ENCODE peak calls at places on chromosomes 3 and 15, in five cellular contexts. One of them, this sample, is unnamed.

GRCh38 chr3:65024148-65024547 is 336.3 kb upstream of the ADAMTS9 start:
- DNase-seq in mammary epithelial cell: no peak
- DNase-seq in DMS53: no peak
- DNase-seq in effector CD4-positive, alpha-beta T cell: no peak
- DNase-seq in CD4-positive, alpha-beta T cell: no peak
- DNase-seq in this sample: no peak

GRCh38 chr15:40081691-40082194 is 26.9 kb downstream of the BMF start:
- DNase-seq in mammary epithelial cell: peak; percentile 64
- DNase-seq in DMS53: no peak
- DNase-seq in effector CD4-positive, alpha-beta T cell: no peak
- DNase-seq in CD4-positive, alpha-beta T cell: no peak
- DNase-seq in this sample: no peak

GRCh38 chr3:124157748-124158147 is 165.8 kb upstream of the ROPN1 start:
- DNase-seq in mammary epithelial cell: no peak
- DNase-seq in DMS53: no peak
- DNase-seq in effector CD4-positive, alpha-beta T cell: no peak
- DNase-seq in CD4-positive, alpha-beta T cell: no peak
- DNase-seq in this sample: no peak

GRCh38 chr3:142027713-142028112 is 121.6 kb downstream of the TFDP2 start:
- DNase-seq in mammary epithelial cell: peak; percentile 60
- DNase-seq in DMS53: peak; percentile 84
- DNase-seq in effector CD4-positive, alpha-beta T cell: no peak
- DNase-seq in CD4-positive, alpha-beta T cell: no peak
- DNase-seq in this sample: no peak

GRCh38 chr3:62318365-62318751 is 55.0 kb downstream of the FEZF2 start:
- DNase-seq in mammary epithelial cell: no peak
- DNase-seq in DMS53: peak; percentile 36
- DNase-seq in effector CD4-positive, alpha-beta T cell: no peak
- DNase-seq in CD4-positive, alpha-beta T cell: no peak
- DNase-seq in this sample: no peak

GRCh38 chr3:181017690-181018089 is 28.2 kb upstream of the DNAJC19 start:
- DNase-seq in mammary epithelial cell: no peak
- DNase-seq in DMS53: no peak
- DNase-seq in effector CD4-positive, alpha-beta T cell: no peak
- DNase-seq in CD4-positive, alpha-beta T cell: no peak
- DNase-seq in this sample: no peak

GRCh38 chr3:186097663-186098451 is 11.0 kb downstream of the ETV5 start:
- DNase-seq in mammary epithelial cell: peak; percentile 85
- DNase-seq in DMS53: peak; percentile 95
- DNase-seq in effector CD4-positive, alpha-beta T cell: no peak
- DNase-seq in CD4-positive, alpha-beta T cell: no peak
- DNase-seq in this sample: no peak

GRCh38 chr3:157199841-157200240 is 39.9 kb upstream of the CCNL1 start:
- DNase-seq in mammary epithelial cell: no peak
- DNase-seq in DMS53: no peak
- DNase-seq in effector CD4-positive, alpha-beta T cell: no peak
- DNase-seq in CD4-positive, alpha-beta T cell: no peak
- DNase-seq in this sample: no peak

GRCh38 chr3:55686720-55687254 is 199.7 kb upstream of the WNT5A start:
- DNase-seq in mammary epithelial cell: no peak
- DNase-seq in DMS53: peak; percentile 0
- DNase-seq in effector CD4-positive, alpha-beta T cell: no peak
- DNase-seq in CD4-positive, alpha-beta T cell: no peak
- DNase-seq in this sample: no peak

GRCh38 chr3:150610785-150611184 is 7.7 kb downstream of the SELENOT start:
- DNase-seq in mammary epithelial cell: peak; percentile 24
- DNase-seq in DMS53: peak; percentile 17
- DNase-seq in effector CD4-positive, alpha-beta T cell: no peak
- DNase-seq in CD4-positive, alpha-beta T cell: no peak
- DNase-seq in this sample: no peak

GRCh38 chr3:117444175-117444574 is 734.6 kb downstream of the TUSC7 start:
- DNase-seq in mammary epithelial cell: no peak
- DNase-seq in DMS53: peak; percentile 73
- DNase-seq in effector CD4-positive, alpha-beta T cell: no peak
- DNase-seq in CD4-positive, alpha-beta T cell: no peak
- DNase-seq in this sample: no peak

GRCh38 chr15:25250906-25251622 is 187.8 kb downstream of the UBE3A start:
- DNase-seq in mammary epithelial cell: no peak
- DNase-seq in DMS53: no peak
- DNase-seq in effector CD4-positive, alpha-beta T cell: no peak
- DNase-seq in CD4-positive, alpha-beta T cell: no peak
- DNase-seq in this sample: no peak

GRCh38 chr3:67648229-67648628 is 6.2 kb downstream of the SUCLG2 start:
- DNase-seq in mammary epithelial cell: no peak
- DNase-seq in DMS53: no peak
- DNase-seq in effector CD4-positive, alpha-beta T cell: no peak
- DNase-seq in CD4-positive, alpha-beta T cell: no peak
- DNase-seq in this sample: no peak

GRCh38 chr3:113158210-113158609 is 53.1 kb upstream of the BOC start:
- DNase-seq in mammary epithelial cell: no peak
- DNase-seq in DMS53: no peak
- DNase-seq in effector CD4-positive, alpha-beta T cell: no peak
- DNase-seq in CD4-positive, alpha-beta T cell: no peak
- DNase-seq in this sample: no peak

GRCh38 chr3:151330899-151331298 is 1.6 kb upstream of the P2RY13 start:
- DNase-seq in mammary epithelial cell: no peak
- DNase-seq in DMS53: no peak
- DNase-seq in effector CD4-positive, alpha-beta T cell: no peak
- DNase-seq in CD4-positive, alpha-beta T cell: no peak
- DNase-seq in this sample: no peak

GRCh38 chr3:123188058-123188457 is 13.7 kb upstream of the SEC22A start:
- DNase-seq in mammary epithelial cell: no peak
- DNase-seq in DMS53: no peak
- DNase-seq in effector CD4-positive, alpha-beta T cell: no peak
- DNase-seq in CD4-positive, alpha-beta T cell: no peak
- DNase-seq in this sample: no peak

GRCh38 chr3:123576119-123576518 is 8.7 kb downstream of the HACD2 start:
- DNase-seq in mammary epithelial cell: peak; percentile 12
- DNase-seq in DMS53: no peak
- DNase-seq in effector CD4-positive, alpha-beta T cell: no peak
- DNase-seq in CD4-positive, alpha-beta T cell: no peak
- DNase-seq in this sample: no peak

GRCh38 chr15:56835598-56836275 is 82.7 kb upstream of the TCF12 start:
- DNase-seq in mammary epithelial cell: no peak
- DNase-seq in DMS53: peak; percentile 12
- DNase-seq in effector CD4-positive, alpha-beta T cell: no peak
- DNase-seq in CD4-positive, alpha-beta T cell: no peak
- DNase-seq in this sample: no peak

GRCh38 chr15:50418041-50418583 is 6.1 kb upstream of the USP8 start:
- DNase-seq in mammary epithelial cell: peak; percentile 6
- DNase-seq in DMS53: peak; percentile 70
- DNase-seq in effector CD4-positive, alpha-beta T cell: no peak
- DNase-seq in CD4-positive, alpha-beta T cell: no peak
- DNase-seq in this sample: no peak

GRCh38 chr3:46892285-46893145 is 15.0 kb downstream of the PTH1R start:
- DNase-seq in mammary epithelial cell: peak; percentile 53
- DNase-seq in DMS53: peak; percentile 76
- DNase-seq in effector CD4-positive, alpha-beta T cell: no peak
- DNase-seq in CD4-positive, alpha-beta T cell: no peak
- DNase-seq in this sample: peak; percentile 54

GRCh38 chr3:45552773-45553371 is 41.7 kb upstream of the LIMD1 start:
- DNase-seq in mammary epithelial cell: no peak
- DNase-seq in DMS53: no peak
- DNase-seq in effector CD4-positive, alpha-beta T cell: no peak
- DNase-seq in CD4-positive, alpha-beta T cell: no peak
- DNase-seq in this sample: no peak

GRCh38 chr3:48194446-48195071 is 6.3 kb upstream of the CDC25A start:
- DNase-seq in mammary epithelial cell: peak; percentile 63
- DNase-seq in DMS53: peak; percentile 73
- DNase-seq in effector CD4-positive, alpha-beta T cell: no peak
- DNase-seq in CD4-positive, alpha-beta T cell: peak; percentile 7
- DNase-seq in this sample: no peak

GRCh38 chr3:12796171-12797123 is at the start of gene CAND2:
- DNase-seq in mammary epithelial cell: no peak
- DNase-seq in DMS53: peak; percentile 38
- DNase-seq in effector CD4-positive, alpha-beta T cell: peak; percentile 22
- DNase-seq in CD4-positive, alpha-beta T cell: peak; percentile 22
- DNase-seq in this sample: no peak

GRCh38 chr15:98801234-98801561 is 152.9 kb downstream of the IGF1R start:
- DNase-seq in mammary epithelial cell: no peak
- DNase-seq in DMS53: peak; percentile 74
- DNase-seq in effector CD4-positive, alpha-beta T cell: no peak
- DNase-seq in CD4-positive, alpha-beta T cell: no peak
- DNase-seq in this sample: no peak

GRCh38 chr3:52973806-52974205 is 72.1 kb downstream of the SFMBT1 start:
- DNase-seq in mammary epithelial cell: no peak
- DNase-seq in DMS53: no peak
- DNase-seq in effector CD4-positive, alpha-beta T cell: no peak
- DNase-seq in CD4-positive, alpha-beta T cell: no peak
- DNase-seq in this sample: no peak

GRCh38 chr3:138046955-138047354 is 37.0 kb downstream of the CLDN18 start:
- DNase-seq in mammary epithelial cell: peak; percentile 80
- DNase-seq in DMS53: no peak
- DNase-seq in effector CD4-positive, alpha-beta T cell: no peak
- DNase-seq in CD4-positive, alpha-beta T cell: no peak
- DNase-seq in this sample: no peak

GRCh38 chr15:70566989-70567388 is 196.4 kb downstream of the UACA start:
- DNase-seq in mammary epithelial cell: no peak
- DNase-seq in DMS53: no peak
- DNase-seq in effector CD4-positive, alpha-beta T cell: no peak
- DNase-seq in CD4-positive, alpha-beta T cell: no peak
- DNase-seq in this sample: no peak